ENCODE peak calls at places on chromosomes 6 and 20, in ten cellular contexts. One of them, this sample, is unnamed.

GRCh38 chr6:137240168-137240567 is 21.0 kb upstream of the IFNGR1 start:
- DNase-seq in activated CD8-positive, alpha-beta memory T cell treated with anti-CD3 and anti-CD28 coated beads for 24 hours: no peak
- DNase-seq in choroid plexus epithelial cell: peak
- DNase-seq in kidney epithelial cell: no peak
- DNase-seq in activated T-helper 1 cell treated with anti-CD3 and anti-CD28 coated beads, Interleukin-2, amount 50 U/mL, for 16 hours: no peak
- DNase-seq in epithelial cell of esophagus: peak
- DNase-seq in AG10803: peak
- DNase-seq in T-helper 22 cell: no peak
- DNase-seq in hypothalamus: no peak
- DNase-seq in endothelial cell: no peak
- DNase-seq in this sample: peak

GRCh38 chr6:153568601-153569000 is 437.5 kb upstream of the RGS17 start:
- DNase-seq in activated CD8-positive, alpha-beta memory T cell treated with anti-CD3 and anti-CD28 coated beads for 24 hours: no peak
- DNase-seq in choroid plexus epithelial cell: peak
- DNase-seq in kidney epithelial cell: no peak
- DNase-seq in activated T-helper 1 cell treated with anti-CD3 and anti-CD28 coated beads, Interleukin-2, amount 50 U/mL, for 16 hours: no peak
- DNase-seq in epithelial cell of esophagus: peak
- DNase-seq in AG10803: peak
- DNase-seq in T-helper 22 cell: no peak
- DNase-seq in hypothalamus: no peak
- DNase-seq in endothelial cell: no peak
- DNase-seq in this sample: no peak

GRCh38 chr20:19944772-19945459 is 72.2 kb upstream of the NAA20 start:
- DNase-seq in activated CD8-positive, alpha-beta memory T cell treated with anti-CD3 and anti-CD28 coated beads for 24 hours: no peak
- DNase-seq in choroid plexus epithelial cell: peak
- DNase-seq in kidney epithelial cell: peak
- DNase-seq in activated T-helper 1 cell treated with anti-CD3 and anti-CD28 coated beads, Interleukin-2, amount 50 U/mL, for 16 hours: no peak
- DNase-seq in epithelial cell of esophagus: no peak
- DNase-seq in AG10803: peak
- DNase-seq in T-helper 22 cell: no peak
- DNase-seq in hypothalamus: no peak
- DNase-seq in endothelial cell: no peak
- DNase-seq in this sample: peak

GRCh38 chr6:110703010-110703905 is 112.0 kb downstream of the CDK19 start:
- DNase-seq in activated CD8-positive, alpha-beta memory T cell treated with anti-CD3 and anti-CD28 coated beads for 24 hours: no peak
- DNase-seq in choroid plexus epithelial cell: no peak
- DNase-seq in kidney epithelial cell: no peak
- DNase-seq in activated T-helper 1 cell treated with anti-CD3 and anti-CD28 coated beads, Interleukin-2, amount 50 U/mL, for 16 hours: no peak
- DNase-seq in epithelial cell of esophagus: no peak
- DNase-seq in AG10803: peak
- DNase-seq in T-helper 22 cell: no peak
- DNase-seq in hypothalamus: no peak
- DNase-seq in endothelial cell: no peak
- DNase-seq in this sample: peak

GRCh38 chr6:53101006-53101405 is 35.8 kb downstream of the FBXO9 start:
- DNase-seq in activated CD8-positive, alpha-beta memory T cell treated with anti-CD3 and anti-CD28 coated beads for 24 hours: no peak
- DNase-seq in choroid plexus epithelial cell: no peak
- DNase-seq in kidney epithelial cell: no peak
- DNase-seq in activated T-helper 1 cell treated with anti-CD3 and anti-CD28 coated beads, Interleukin-2, amount 50 U/mL, for 16 hours: no peak
- DNase-seq in epithelial cell of esophagus: no peak
- DNase-seq in AG10803: no peak
- DNase-seq in T-helper 22 cell: no peak
- DNase-seq in hypothalamus: no peak
- DNase-seq in endothelial cell: no peak
- DNase-seq in this sample: no peak

GRCh38 chr6:154071711-154072110 is 32.7 kb downstream of the OPRM1 start:
- DNase-seq in activated CD8-positive, alpha-beta memory T cell treated with anti-CD3 and anti-CD28 coated beads for 24 hours: no peak
- DNase-seq in choroid plexus epithelial cell: no peak
- DNase-seq in kidney epithelial cell: no peak
- DNase-seq in activated T-helper 1 cell treated with anti-CD3 and anti-CD28 coated beads, Interleukin-2, amount 50 U/mL, for 16 hours: no peak
- DNase-seq in epithelial cell of esophagus: no peak
- DNase-seq in AG10803: no peak
- DNase-seq in T-helper 22 cell: no peak
- DNase-seq in hypothalamus: no peak
- DNase-seq in endothelial cell: no peak
- DNase-seq in this sample: no peak

GRCh38 chr6:44650495-44650894 is 263.0 kb downstream of the CDC5L start:
- DNase-seq in activated CD8-positive, alpha-beta memory T cell treated with anti-CD3 and anti-CD28 coated beads for 24 hours: no peak
- DNase-seq in choroid plexus epithelial cell: no peak
- DNase-seq in kidney epithelial cell: no peak
- DNase-seq in activated T-helper 1 cell treated with anti-CD3 and anti-CD28 coated beads, Interleukin-2, amount 50 U/mL, for 16 hours: no peak
- DNase-seq in epithelial cell of esophagus: no peak
- DNase-seq in AG10803: no peak
- DNase-seq in T-helper 22 cell: no peak
- DNase-seq in hypothalamus: no peak
- DNase-seq in endothelial cell: no peak
- DNase-seq in this sample: no peak

GRCh38 chr6:110593637-110594036 is 117.2 kb upstream of the SLC22A16 start:
- DNase-seq in activated CD8-positive, alpha-beta memory T cell treated with anti-CD3 and anti-CD28 coated beads for 24 hours: no peak
- DNase-seq in choroid plexus epithelial cell: no peak
- DNase-seq in kidney epithelial cell: no peak
- DNase-seq in activated T-helper 1 cell treated with anti-CD3 and anti-CD28 coated beads, Interleukin-2, amount 50 U/mL, for 16 hours: no peak
- DNase-seq in epithelial cell of esophagus: no peak
- DNase-seq in AG10803: no peak
- DNase-seq in T-helper 22 cell: no peak
- DNase-seq in hypothalamus: no peak
- DNase-seq in endothelial cell: no peak
- DNase-seq in this sample: no peak

GRCh38 chr6:13188306-13188705 is 140.0 kb downstream of the TBC1D7 start:
- DNase-seq in activated CD8-positive, alpha-beta memory T cell treated with anti-CD3 and anti-CD28 coated beads for 24 hours: no peak
- DNase-seq in choroid plexus epithelial cell: no peak
- DNase-seq in kidney epithelial cell: no peak
- DNase-seq in activated T-helper 1 cell treated with anti-CD3 and anti-CD28 coated beads, Interleukin-2, amount 50 U/mL, for 16 hours: no peak
- DNase-seq in epithelial cell of esophagus: no peak
- DNase-seq in AG10803: no peak
- DNase-seq in T-helper 22 cell: no peak
- DNase-seq in hypothalamus: no peak
- DNase-seq in endothelial cell: no peak
- DNase-seq in this sample: no peak

GRCh38 chr6:41689171-41690008 is 46.0 kb downstream of the TFEB start:
- DNase-seq in activated CD8-positive, alpha-beta memory T cell treated with anti-CD3 and anti-CD28 coated beads for 24 hours: no peak
- DNase-seq in choroid plexus epithelial cell: no peak
- DNase-seq in kidney epithelial cell: no peak
- DNase-seq in activated T-helper 1 cell treated with anti-CD3 and anti-CD28 coated beads, Interleukin-2, amount 50 U/mL, for 16 hours: no peak
- DNase-seq in epithelial cell of esophagus: peak
- DNase-seq in AG10803: peak
- DNase-seq in T-helper 22 cell: no peak
- DNase-seq in hypothalamus: no peak
- DNase-seq in endothelial cell: no peak
- DNase-seq in this sample: peak

GRCh38 chr20:52804455-52804966 is 167.6 kb upstream of the TSHZ2 start:
- DNase-seq in activated CD8-positive, alpha-beta memory T cell treated with anti-CD3 and anti-CD28 coated beads for 24 hours: no peak
- DNase-seq in choroid plexus epithelial cell: no peak
- DNase-seq in kidney epithelial cell: no peak
- DNase-seq in activated T-helper 1 cell treated with anti-CD3 and anti-CD28 coated beads, Interleukin-2, amount 50 U/mL, for 16 hours: no peak
- DNase-seq in epithelial cell of esophagus: no peak
- DNase-seq in AG10803: no peak
- DNase-seq in T-helper 22 cell: no peak
- DNase-seq in hypothalamus: no peak
- DNase-seq in endothelial cell: no peak
- DNase-seq in this sample: no peak

GRCh38 chr20:63166423-63167020 is 49.4 kb downstream of the YTHDF1 start:
- DNase-seq in activated CD8-positive, alpha-beta memory T cell treated with anti-CD3 and anti-CD28 coated beads for 24 hours: no peak
- DNase-seq in choroid plexus epithelial cell: no peak
- DNase-seq in kidney epithelial cell: no peak
- DNase-seq in activated T-helper 1 cell treated with anti-CD3 and anti-CD28 coated beads, Interleukin-2, amount 50 U/mL, for 16 hours: no peak
- DNase-seq in epithelial cell of esophagus: no peak
- DNase-seq in AG10803: no peak
- DNase-seq in T-helper 22 cell: no peak
- DNase-seq in hypothalamus: no peak
- DNase-seq in endothelial cell: no peak
- DNase-seq in this sample: no peak

GRCh38 chr6:25476126-25476525 is 175.9 kb upstream of the SCGN start:
- DNase-seq in activated CD8-positive, alpha-beta memory T cell treated with anti-CD3 and anti-CD28 coated beads for 24 hours: no peak
- DNase-seq in choroid plexus epithelial cell: peak
- DNase-seq in kidney epithelial cell: no peak
- DNase-seq in activated T-helper 1 cell treated with anti-CD3 and anti-CD28 coated beads, Interleukin-2, amount 50 U/mL, for 16 hours: no peak
- DNase-seq in epithelial cell of esophagus: peak
- DNase-seq in AG10803: peak
- DNase-seq in T-helper 22 cell: no peak
- DNase-seq in hypothalamus: no peak
- DNase-seq in endothelial cell: no peak
- DNase-seq in this sample: peak

GRCh38 chr6:155013457-155013876 is 18.4 kb downstream of the TIAM2 start:
- DNase-seq in activated CD8-positive, alpha-beta memory T cell treated with anti-CD3 and anti-CD28 coated beads for 24 hours: no peak
- DNase-seq in choroid plexus epithelial cell: no peak
- DNase-seq in kidney epithelial cell: no peak
- DNase-seq in activated T-helper 1 cell treated with anti-CD3 and anti-CD28 coated beads, Interleukin-2, amount 50 U/mL, for 16 hours: no peak
- DNase-seq in epithelial cell of esophagus: no peak
- DNase-seq in AG10803: no peak
- DNase-seq in T-helper 22 cell: no peak
- DNase-seq in hypothalamus: no peak
- DNase-seq in endothelial cell: no peak
- DNase-seq in this sample: no peak

GRCh38 chr20:24362080-24362479 is 107.3 kb upstream of the SYNDIG1 start:
- DNase-seq in activated CD8-positive, alpha-beta memory T cell treated with anti-CD3 and anti-CD28 coated beads for 24 hours: no peak
- DNase-seq in choroid plexus epithelial cell: no peak
- DNase-seq in kidney epithelial cell: no peak
- DNase-seq in activated T-helper 1 cell treated with anti-CD3 and anti-CD28 coated beads, Interleukin-2, amount 50 U/mL, for 16 hours: no peak
- DNase-seq in epithelial cell of esophagus: no peak
- DNase-seq in AG10803: no peak
- DNase-seq in T-helper 22 cell: no peak
- DNase-seq in hypothalamus: no peak
- DNase-seq in endothelial cell: no peak
- DNase-seq in this sample: no peak

GRCh38 chr20:41072099-41072798 is 43.6 kb downstream of the TOP1 start:
- DNase-seq in activated CD8-positive, alpha-beta memory T cell treated with anti-CD3 and anti-CD28 coated beads for 24 hours: no peak
- DNase-seq in choroid plexus epithelial cell: peak
- DNase-seq in kidney epithelial cell: no peak
- DNase-seq in activated T-helper 1 cell treated with anti-CD3 and anti-CD28 coated beads, Interleukin-2, amount 50 U/mL, for 16 hours: no peak
- DNase-seq in epithelial cell of esophagus: peak
- DNase-seq in AG10803: peak
- DNase-seq in T-helper 22 cell: no peak
- DNase-seq in hypothalamus: no peak
- DNase-seq in endothelial cell: no peak
- DNase-seq in this sample: peak

GRCh38 chr6:148973809-148974208 is 227.0 kb downstream of the UST start:
- DNase-seq in activated CD8-positive, alpha-beta memory T cell treated with anti-CD3 and anti-CD28 coated beads for 24 hours: no peak
- DNase-seq in choroid plexus epithelial cell: peak
- DNase-seq in kidney epithelial cell: no peak
- DNase-seq in activated T-helper 1 cell treated with anti-CD3 and anti-CD28 coated beads, Interleukin-2, amount 50 U/mL, for 16 hours: no peak
- DNase-seq in epithelial cell of esophagus: peak
- DNase-seq in AG10803: peak
- DNase-seq in T-helper 22 cell: no peak
- DNase-seq in hypothalamus: no peak
- DNase-seq in endothelial cell: no peak
- DNase-seq in this sample: peak

GRCh38 chr6:123849406-123849805 is 45.7 kb downstream of the NKAIN2 start:
- DNase-seq in activated CD8-positive, alpha-beta memory T cell treated with anti-CD3 and anti-CD28 coated beads for 24 hours: no peak
- DNase-seq in choroid plexus epithelial cell: no peak
- DNase-seq in kidney epithelial cell: no peak
- DNase-seq in activated T-helper 1 cell treated with anti-CD3 and anti-CD28 coated beads, Interleukin-2, amount 50 U/mL, for 16 hours: no peak
- DNase-seq in epithelial cell of esophagus: no peak
- DNase-seq in AG10803: no peak
- DNase-seq in T-helper 22 cell: no peak
- DNase-seq in hypothalamus: no peak
- DNase-seq in endothelial cell: no peak
- DNase-seq in this sample: no peak

GRCh38 chr6:120147218-120147871 is 797.8 kb upstream of the MAN1A1 start:
- DNase-seq in activated CD8-positive, alpha-beta memory T cell treated with anti-CD3 and anti-CD28 coated beads for 24 hours: no peak
- DNase-seq in choroid plexus epithelial cell: no peak
- DNase-seq in kidney epithelial cell: no peak
- DNase-seq in activated T-helper 1 cell treated with anti-CD3 and anti-CD28 coated beads, Interleukin-2, amount 50 U/mL, for 16 hours: no peak
- DNase-seq in epithelial cell of esophagus: peak
- DNase-seq in AG10803: no peak
- DNase-seq in T-helper 22 cell: no peak
- DNase-seq in hypothalamus: no peak
- DNase-seq in endothelial cell: no peak
- DNase-seq in this sample: no peak

GRCh38 chr6:13554929-13555333 is 19.5 kb upstream of the SIRT5 start:
- DNase-seq in activated CD8-positive, alpha-beta memory T cell treated with anti-CD3 and anti-CD28 coated beads for 24 hours: no peak
- DNase-seq in choroid plexus epithelial cell: peak
- DNase-seq in kidney epithelial cell: no peak
- DNase-seq in activated T-helper 1 cell treated with anti-CD3 and anti-CD28 coated beads, Interleukin-2, amount 50 U/mL, for 16 hours: no peak
- DNase-seq in epithelial cell of esophagus: peak
- DNase-seq in AG10803: peak
- DNase-seq in T-helper 22 cell: no peak
- DNase-seq in hypothalamus: peak
- DNase-seq in endothelial cell: peak
- DNase-seq in this sample: peak

GRCh38 chr6:2063547-2063946 is 181.9 kb downstream of the GMDS start:
- DNase-seq in activated CD8-positive, alpha-beta memory T cell treated with anti-CD3 and anti-CD28 coated beads for 24 hours: no peak
- DNase-seq in choroid plexus epithelial cell: no peak
- DNase-seq in kidney epithelial cell: no peak
- DNase-seq in activated T-helper 1 cell treated with anti-CD3 and anti-CD28 coated beads, Interleukin-2, amount 50 U/mL, for 16 hours: no peak
- DNase-seq in epithelial cell of esophagus: no peak
- DNase-seq in AG10803: no peak
- DNase-seq in T-helper 22 cell: no peak
- DNase-seq in hypothalamus: no peak
- DNase-seq in endothelial cell: no peak
- DNase-seq in this sample: no peak

GRCh38 chr6:14119764-14120163 is 2.2 kb downstream of the CD83 start:
- DNase-seq in activated CD8-positive, alpha-beta memory T cell treated with anti-CD3 and anti-CD28 coated beads for 24 hours: no peak
- DNase-seq in choroid plexus epithelial cell: no peak
- DNase-seq in kidney epithelial cell: no peak
- DNase-seq in activated T-helper 1 cell treated with anti-CD3 and anti-CD28 coated beads, Interleukin-2, amount 50 U/mL, for 16 hours: no peak
- DNase-seq in epithelial cell of esophagus: no peak
- DNase-seq in AG10803: no peak
- DNase-seq in T-helper 22 cell: no peak
- DNase-seq in hypothalamus: no peak
- DNase-seq in endothelial cell: no peak
- DNase-seq in this sample: no peak

GRCh38 chr6:85390105-85390728 is 59.7 kb upstream of the NT5E start:
- DNase-seq in activated CD8-positive, alpha-beta memory T cell treated with anti-CD3 and anti-CD28 coated beads for 24 hours: no peak
- DNase-seq in choroid plexus epithelial cell: no peak
- DNase-seq in kidney epithelial cell: no peak
- DNase-seq in activated T-helper 1 cell treated with anti-CD3 and anti-CD28 coated beads, Interleukin-2, amount 50 U/mL, for 16 hours: no peak
- DNase-seq in epithelial cell of esophagus: peak
- DNase-seq in AG10803: peak
- DNase-seq in T-helper 22 cell: no peak
- DNase-seq in hypothalamus: no peak
- DNase-seq in endothelial cell: no peak
- DNase-seq in this sample: peak

GRCh38 chr20:52585333-52585732 is 386.8 kb upstream of the TSHZ2 start:
- DNase-seq in activated CD8-positive, alpha-beta memory T cell treated with anti-CD3 and anti-CD28 coated beads for 24 hours: no peak
- DNase-seq in choroid plexus epithelial cell: no peak
- DNase-seq in kidney epithelial cell: no peak
- DNase-seq in activated T-helper 1 cell treated with anti-CD3 and anti-CD28 coated beads, Interleukin-2, amount 50 U/mL, for 16 hours: no peak
- DNase-seq in epithelial cell of esophagus: peak
- DNase-seq in AG10803: no peak
- DNase-seq in T-helper 22 cell: no peak
- DNase-seq in hypothalamus: no peak
- DNase-seq in endothelial cell: no peak
- DNase-seq in this sample: no peak

GRCh38 chr20:38843346-38843745 is 37.8 kb downstream of the PPP1R16B start:
- DNase-seq in activated CD8-positive, alpha-beta memory T cell treated with anti-CD3 and anti-CD28 coated beads for 24 hours: peak
- DNase-seq in choroid plexus epithelial cell: no peak
- DNase-seq in kidney epithelial cell: no peak
- DNase-seq in activated T-helper 1 cell treated with anti-CD3 and anti-CD28 coated beads, Interleukin-2, amount 50 U/mL, for 16 hours: no peak
- DNase-seq in epithelial cell of esophagus: no peak
- DNase-seq in AG10803: no peak
- DNase-seq in T-helper 22 cell: no peak
- DNase-seq in hypothalamus: no peak
- DNase-seq in endothelial cell: no peak
- DNase-seq in this sample: no peak

GRCh38 chr6:37882724-37883413 is 63.3 kb downstream of the ZFAND3 start:
- DNase-seq in activated CD8-positive, alpha-beta memory T cell treated with anti-CD3 and anti-CD28 coated beads for 24 hours: no peak
- DNase-seq in choroid plexus epithelial cell: peak
- DNase-seq in kidney epithelial cell: peak
- DNase-seq in activated T-helper 1 cell treated with anti-CD3 and anti-CD28 coated beads, Interleukin-2, amount 50 U/mL, for 16 hours: no peak
- DNase-seq in epithelial cell of esophagus: no peak
- DNase-seq in AG10803: peak
- DNase-seq in T-helper 22 cell: no peak
- DNase-seq in hypothalamus: no peak
- DNase-seq in endothelial cell: no peak
- DNase-seq in this sample: peak

GRCh38 chr6:160535270-160535669 is 128.8 kb downstream of the LPA start:
- DNase-seq in activated CD8-positive, alpha-beta memory T cell treated with anti-CD3 and anti-CD28 coated beads for 24 hours: no peak
- DNase-seq in choroid plexus epithelial cell: no peak
- DNase-seq in kidney epithelial cell: no peak
- DNase-seq in activated T-helper 1 cell treated with anti-CD3 and anti-CD28 coated beads, Interleukin-2, amount 50 U/mL, for 16 hours: no peak
- DNase-seq in epithelial cell of esophagus: no peak
- DNase-seq in AG10803: no peak
- DNase-seq in T-helper 22 cell: no peak
- DNase-seq in hypothalamus: no peak
- DNase-seq in endothelial cell: no peak
- DNase-seq in this sample: no peak